ENCODE peak calls at places on chromosomes 12 and 14, in four cellular contexts. E, H, J and N are unnamed samples.

GRCh38 chr12:47745485-47746041 is 13.1 kb downstream of the RAPGEF3 start:
- DNase-seq in E (no peak), H (no peak), J (no peak), N (no peak)

GRCh38 chr12:5882511-5883185 is 62.4 kb downstream of the ANO2 start:
- DNase-seq in E (no peak), H (no peak), J (no peak), N (no peak)

GRCh38 chr12:75883241-75883640 is 148.3 kb downstream of the PHLDA1 start:
- DNase-seq in E (peak), H (no peak), J (no peak), N (no peak)

GRCh38 chr12:117643971-117644370 is 282.5 kb upstream of the NOS1 start:
- DNase-seq in E (no peak), H (no peak), J (no peak), N (no peak)

GRCh38 chr12:41365653-41366131 is 177.6 kb downstream of the PDZRN4 start:
- DNase-seq in E (no peak), H (no peak), J (no peak), N (no peak)

GRCh38 chr14:76330411-76331327 is 45.3 kb upstream of the ESRRB start:
- DNase-seq in E (no peak), H (no peak), J (no peak), N (no peak)

GRCh38 chr12:111405856-111406473 is at the start of gene SH2B3:
- DNase-seq in E (no peak), H (no peak), J (no peak), N (no peak)

GRCh38 chr12:117028254-117028653 is 71.0 kb downstream of the TESC start:
- DNase-seq in E (no peak), H (peak), J (no peak), N (no peak)

GRCh38 chr12:12872934-12873275 is 18.5 kb upstream of the GPRC5A start:
- DNase-seq in E (no peak), H (no peak), J (no peak), N (no peak)

GRCh38 chr14:71647086-71647784 is 285.0 kb upstream of the RGS6 start:
- DNase-seq in E (peak), H (no peak), J (no peak), N (peak)

GRCh38 chr12:570237-570925 is 92.9 kb downstream of the NINJ2 start:
- DNase-seq in E (peak), H (peak), J (no peak), N (peak)

GRCh38 chr12:124365726-124366430 is 71.0 kb downstream of the RFLNA start:
- DNase-seq in E (no peak), H (no peak), J (no peak), N (no peak)

GRCh38 chr12:87845995-87846483 is 183.2 kb downstream of the C12orf50 start:
- DNase-seq in E (no peak), H (no peak), J (no peak), N (no peak)

GRCh38 chr14:22824711-22825359 is 4.9 kb upstream of the MRPL52 start:
- DNase-seq in E (peak), H (no peak), J (no peak), N (no peak)

GRCh38 chr14:65945333-65945732 is 532.8 kb downstream of the FUT8 start:
- DNase-seq in E (no peak), H (no peak), J (no peak), N (no peak)

GRCh38 chr14:72921396-72921795 is 4.9 kb upstream of the DCAF4 start:
- DNase-seq in E (no peak), H (no peak), J (no peak), N (no peak)

GRCh38 chr12:112473056-112473455 is 54.3 kb downstream of the PTPN11 start:
- DNase-seq in E (no peak), H (no peak), J (no peak), N (no peak)

GRCh38 chr14:77100961-77101360 is 2.9 kb downstream of the CIPC start:
- DNase-seq in E (no peak), H (no peak), J (no peak), N (no peak)